ENCODE peak calls at places on chromosome 1, in four cellular contexts. X is HFFc6, C is cardiac muscle cell, V is progenitor cell of endocrine pancreas. T is an unnamed sample.

GRCh38 chr1:66050123-66050522 is 257.4 kb downstream of the PDE4B start:
- DNase-seq in C (no peak), X (no peak), V (no peak), T (no peak)

GRCh38 chr1:39976732-39977131 is 21.8 kb downstream of the MFSD2A start:
- DNase-seq in C (peak; percentile 44), V (no peak), X (no peak), T (no peak)

GRCh38 chr1:88595355-88595754 is 88.7 kb upstream of the PKN2 start:
- DNase-seq in X (peak; percentile 46), C (no peak), V (no peak), T (no peak)

GRCh38 chr1:15213333-15213732 is 33.7 kb upstream of the FHAD1 start:
- DNase-seq in X (no peak), V (no peak), C (no peak), T (no peak)

GRCh38 chr1:46173361-46173856 is 1.5 kb upstream of the TSPAN1 start:
- DNase-seq in X (no peak), C (no peak), V (no peak), T (no peak)

GRCh38 chr1:44031900-44032817 is 897 bp upstream of the SLC6A9 start:
- DNase-seq in X (no peak), V (no peak), C (no peak), T (no peak)

GRCh38 chr1:218865591-218865990 is 308.1 kb upstream of the LYPLAL1 start:
- DNase-seq in X (no peak), V (no peak), C (no peak), T (no peak)

GRCh38 chr1:21866629-21867009 is 54.6 kb downstream of the LDLRAD2 start:
- DNase-seq in V (no peak), X (no peak), C (no peak), T (no peak)

GRCh38 chr1:112508242-112509004 is at the start of gene WNT2B:
- DNase-seq in C (peak; percentile 22), V (no peak), X (no peak), T (no peak)

GRCh38 chr1:61449410-61449809 is 275.5 kb downstream of the TM2D1 start:
- DNase-seq in X (no peak), C (no peak), V (no peak), T (no peak)

GRCh38 chr1:225772848-225773247 is 4.8 kb upstream of the SRP9 start:
- DNase-seq in C (no peak), V (no peak), X (no peak), T (no peak)

GRCh38 chr1:24999906-25000305 is 69.8 kb upstream of the RUNX3 start:
- DNase-seq in V (no peak), X (no peak), C (no peak), T (no peak)

GRCh38 chr1:42480921-42481320 is 17.8 kb downstream of the CCDC30 start:
- DNase-seq in C (no peak), X (no peak), V (no peak), T (no peak)

GRCh38 chr1:29383972-29384371 is 147.7 kb downstream of the PTPRU start:
- DNase-seq in C (no peak), V (peak; percentile 5), X (peak; percentile 3), T (no peak)

GRCh38 chr1:185155600-185156320 is 993 bp downstream of the TRMT1L start:
- DNase-seq in V (no peak), X (peak; percentile 57), C (no peak), T (no peak)

GRCh38 chr1:154747841-154748766 is 122.0 kb downstream of the KCNN3 start:
- DNase-seq in X (no peak), V (no peak), C (no peak), T (no peak)

DNA sequence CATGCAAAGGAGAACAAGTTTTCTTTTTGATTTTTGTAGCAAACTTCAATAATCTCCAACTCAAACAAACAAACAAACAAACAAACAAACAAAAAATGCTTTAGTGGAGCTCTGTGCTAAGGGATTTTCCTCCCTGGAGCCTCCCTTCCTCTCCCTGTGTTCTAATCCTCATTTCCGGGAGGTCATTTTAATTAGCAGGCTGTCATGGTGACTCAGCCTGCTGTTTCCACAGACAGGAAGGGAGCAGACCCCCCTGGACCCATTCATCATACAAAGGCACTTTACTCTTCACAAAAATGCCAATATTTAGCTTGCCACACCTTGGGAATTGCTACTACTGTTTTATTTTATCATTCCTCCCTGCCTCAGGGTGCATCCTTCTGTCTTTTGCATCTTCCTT is 61.0 kb upstream of the SPATA6 start:
- DNase-seq in V (no peak), X (no peak), C (no peak), T (no peak)
- TF ChIP-seq CTCF in V (no peak), X (no peak), C (no peak), T (no peak)

GRCh38 chr1:18041685-18042355 is 65.8 kb upstream of the IGSF21 start:
- DNase-seq in C (peak; percentile 15), X (no peak), V (no peak), T (peak; percentile 8)
- TF ChIP-seq CTCF in C (peak; percentile 5), X (no peak), V (peak; percentile 28), T (no peak)

DNA sequence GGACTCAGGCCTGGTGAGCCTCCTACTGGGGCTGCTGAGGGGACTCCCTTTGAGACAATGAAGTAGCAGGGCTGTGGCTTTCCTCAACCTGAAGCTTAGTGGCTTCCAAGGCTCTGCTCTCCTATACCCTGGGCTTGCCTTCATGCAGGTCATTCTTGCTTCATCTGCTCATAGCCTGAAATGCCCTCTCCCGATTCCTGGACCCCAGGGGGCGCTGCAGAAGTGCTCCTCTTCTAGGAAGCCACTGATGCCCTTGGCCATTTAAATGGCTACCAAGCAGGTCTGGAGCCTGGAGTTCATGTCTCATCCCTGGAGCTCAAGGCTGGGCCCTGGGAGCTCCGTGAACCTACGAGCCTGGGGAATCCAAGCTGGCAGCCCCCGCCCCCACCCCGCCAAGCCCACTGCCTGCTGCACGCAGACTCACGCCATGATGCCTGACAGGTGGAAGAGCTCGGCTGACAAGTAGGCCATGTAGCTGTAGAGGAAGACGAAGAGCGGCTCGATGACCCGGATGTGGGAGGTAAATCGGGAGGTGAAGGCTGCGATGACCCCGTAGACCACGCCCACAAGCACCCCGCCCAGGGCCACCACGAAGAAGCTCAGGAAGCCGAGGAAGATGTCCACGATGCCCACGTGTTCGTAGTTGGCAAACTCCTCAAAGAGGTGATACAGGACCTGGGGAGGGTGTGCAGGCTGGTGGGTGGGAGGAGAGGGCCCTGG is 45.7 kb downstream of the SLC9A1 start:
- DNase-seq in V (no peak), X (peak; percentile 26), C (peak; percentile 36), T (peak; percentile 47)
- TF ChIP-seq CTCF in V (no peak), X (peak; percentile 70), C (peak; percentile 23), T (peak; percentile 24)

GRCh38 chr1:48216941-48217340 is 5.6 kb upstream of the SLC5A9 start:
- DNase-seq in V (no peak), C (no peak), X (no peak), T (no peak)
- TF ChIP-seq CTCF in V (no peak), C (no peak), X (no peak), T (peak; percentile 25)

GRCh38 chr1:67771152-67771551 is 62.1 kb downstream of the GNG12 start:
- DNase-seq in V (no peak), X (peak; percentile 67), C (no peak), T (no peak)
- TF ChIP-seq CTCF in V (peak; percentile 25), X (peak; percentile 52), C (peak; percentile 32), T (no peak)

GRCh38 chr1:33372677-33373076 is 51.8 kb upstream of the A3GALT2 start:
- DNase-seq in X (no peak), C (no peak), V (no peak), T (no peak)
- TF ChIP-seq CTCF in X (peak; percentile 13), C (no peak), V (no peak), T (no peak)

DNA sequence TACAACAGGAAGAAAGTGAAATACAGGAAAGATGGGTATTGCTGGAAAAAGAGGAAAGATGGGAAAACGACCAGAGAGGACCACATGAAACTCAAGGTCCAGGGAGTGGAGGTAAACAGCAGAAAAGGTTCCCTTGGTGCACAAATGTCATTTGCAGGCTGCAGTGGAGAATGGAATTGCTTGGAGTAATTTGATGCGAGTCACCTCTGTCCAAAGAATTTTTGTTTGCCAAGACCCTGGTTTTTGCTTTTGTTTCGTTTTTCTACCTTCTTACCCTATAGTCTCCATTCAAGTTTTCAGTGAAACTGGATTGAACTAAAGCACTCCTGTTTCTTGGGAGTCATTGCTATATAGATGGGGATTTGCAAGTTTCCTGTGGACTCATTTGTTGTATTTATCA is 464.3 kb downstream of the CAMTA1 start:
- DNase-seq in X (no peak), C (no peak), V (no peak), T (no peak)
- TF ChIP-seq CTCF in X (no peak), C (no peak), V (no peak), T (no peak)

GRCh38 chr1:19444399-19445021 is 40.8 kb downstream of the CAPZB start:
- DNase-seq in C (no peak), V (no peak), X (no peak), T (no peak)

GRCh38 chr1:19447550-19447949 is 37.8 kb downstream of the CAPZB start:
- DNase-seq in V (no peak), X (no peak), C (no peak), T (no peak)

GRCh38 chr1:19448491-19449439 is 36.6 kb downstream of the CAPZB start:
- DNase-seq in V (no peak), X (peak; percentile 92), C (peak; percentile 90), T (no peak)

GRCh38 chr1:19443321-19443720 is 42.0 kb downstream of the CAPZB start:
- DNase-seq in X (no peak), C (no peak), V (no peak), T (no peak)

DNA sequence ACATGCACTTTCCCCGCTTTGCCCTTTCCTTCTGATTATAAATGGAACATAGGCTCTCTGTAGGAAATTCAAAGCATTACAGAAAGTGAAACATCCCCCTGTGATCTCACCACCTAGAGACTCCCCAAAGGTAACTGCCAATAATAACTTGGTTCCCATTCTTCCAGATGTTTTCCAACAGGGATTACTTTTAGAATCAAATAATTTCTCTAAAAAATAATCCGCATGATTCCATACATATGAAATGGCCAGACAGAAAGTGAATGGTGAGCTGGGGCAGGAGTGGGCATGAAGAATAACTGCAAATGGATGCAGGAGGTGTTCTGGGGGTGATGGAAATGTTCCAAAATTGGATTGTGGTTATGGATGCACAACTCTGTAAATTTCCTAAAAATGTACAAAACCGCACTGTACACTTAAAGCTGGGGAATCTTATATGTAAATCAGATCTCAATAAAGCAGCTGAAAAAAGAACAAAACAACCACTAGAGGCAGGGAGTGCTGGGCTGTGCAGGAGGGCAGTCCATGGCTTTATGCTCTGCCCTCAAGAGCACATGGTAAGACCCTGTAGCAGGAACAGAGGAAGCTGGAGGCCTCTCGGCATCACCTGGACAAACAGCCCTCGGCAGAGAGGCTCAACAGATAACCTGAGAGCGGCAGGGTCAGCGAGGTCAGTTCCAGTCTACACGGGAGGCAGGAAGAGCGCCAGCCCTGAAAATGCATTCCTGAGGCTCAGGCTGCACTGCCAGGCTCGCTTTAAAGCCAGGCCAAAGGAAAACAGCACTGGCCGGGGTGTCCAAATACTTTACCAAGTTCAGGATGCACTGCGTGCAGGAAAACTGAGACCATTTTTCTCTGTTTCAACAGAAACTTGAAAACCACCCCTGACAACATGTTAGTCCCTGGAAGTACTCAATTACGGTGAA is 39.7 kb downstream of the CAPZB start:
- DNase-seq in C (peak; percentile 81), V (peak; percentile 31), X (no peak), T (peak; percentile 29)
- TF ChIP-seq CTCF in C (peak; percentile 36), V (peak; percentile 40), X (peak; percentile 63), T (no peak)

GRCh38 chr1:203166192-203166940 is 9.3 kb downstream of the MYBPH start:
- DNase-seq in V (no peak), C (peak; percentile 31), X (no peak), T (no peak)
- TF ChIP-seq CTCF in V (peak; percentile 28), C (peak; percentile 21), X (no peak), T (no peak)

T was measured in endothelial cell.